ENCODE peak calls at places on chromosomes 4 and X, in six cellular contexts. H, B, D, O, X and E are unnamed samples.

GRCh38 chrX:107629533-107629909 is 1.2 kb downstream of the PRPS1 start:
- DNase-seq in B (no peak), D (peak), O (no peak), H (peak), X (no peak), E (no peak)

GRCh38 chr4:751676-752075 is 46.0 kb downstream of the PCGF3 start:
- DNase-seq in O (no peak), X (no peak), D (peak), H (no peak), B (no peak), E (no peak)

GRCh38 chr4:144374065-144374464 is 233.5 kb upstream of the GYPA start:
- DNase-seq in O (no peak), B (no peak), D (no peak), X (no peak), H (no peak), E (no peak)

GRCh38 chr4:138222041-138222440 is 20.1 kb downstream of the SLC7A11 start:
- DNase-seq in D (peak), X (peak), B (no peak), O (peak), H (peak), E (no peak)

GRCh38 chr4:176709417-176709816 is 83.3 kb downstream of the VEGFC start:
- DNase-seq in X (no peak), B (no peak), D (peak), O (no peak), H (no peak), E (no peak)

GRCh38 chr4:142940614-142941013 is 94.5 kb upstream of the INPP4B start:
- DNase-seq in X (no peak), H (no peak), D (no peak), O (no peak), B (no peak), E (no peak)

GRCh38 chrX:54786972-54787371 is 11.1 kb downstream of the ITIH6 start:
- DNase-seq in X (no peak), D (no peak), H (peak), B (no peak), O (no peak), E (no peak)

GRCh38 chr4:145315828-145316227 is 135.4 kb upstream of the OTUD4 start:
- DNase-seq in H (no peak), D (no peak), X (no peak), B (no peak), O (peak), E (no peak)

GRCh38 chr4:143406523-143406922 is 69.8 kb downstream of the GAB1 start:
- DNase-seq in B (no peak), H (peak), O (no peak), D (peak), X (peak), E (peak)

GRCh38 chrX:53309837-53310236 is 28.5 kb upstream of the IQSEC2 start:
- DNase-seq in X (no peak), O (no peak), B (no peak), H (no peak), D (no peak), E (no peak)

GRCh38 chr4:78310056-78310731 is 241.4 kb upstream of the ANXA3 start:
- DNase-seq in H (no peak), B (no peak), O (no peak), D (no peak), X (no peak), E (no peak)